ENCODE peak calls at places on chromosomes 2 and 18, in five cellular contexts. One of them, this sample, is unnamed.

GRCh38 chr2:40105593-40105992 is 326.5 kb upstream of the THUMPD2 start:
- DNase-seq in sigmoid colon: no peak
- DNase-seq in GM23248: peak; percentile 66
- DNase-seq in testis: no peak
- DNase-seq in IMR-90: peak; percentile 33
- DNase-seq in this sample: no peak

GRCh38 chr2:108215794-108216211 is 24.0 kb upstream of the SULT1C3 start:
- DNase-seq in GM23248: peak; percentile 68
- DNase-seq in sigmoid colon: no peak
- DNase-seq in IMR-90: peak; percentile 51
- DNase-seq in testis: no peak
- DNase-seq in this sample: peak; percentile 65

GRCh38 chr2:5409925-5410360 is 282.2 kb upstream of the SOX11 start:
- DNase-seq in sigmoid colon: no peak
- DNase-seq in testis: no peak
- DNase-seq in GM23248: no peak
- DNase-seq in IMR-90: no peak
- DNase-seq in this sample: no peak

GRCh38 chr2:236774171-236774570 is 204.5 kb downstream of the ACKR3 start:
- DNase-seq in IMR-90: no peak
- DNase-seq in GM23248: no peak
- DNase-seq in testis: no peak
- DNase-seq in sigmoid colon: no peak
- DNase-seq in this sample: no peak

GRCh38 chr18:30889582-30890301 is 152.8 kb downstream of the DSC3 start:
- DNase-seq in testis: no peak
- DNase-seq in IMR-90: no peak
- DNase-seq in sigmoid colon: no peak
- DNase-seq in GM23248: no peak
- DNase-seq in this sample: peak; percentile 63

GRCh38 chr2:216499641-216500218 is 1.1 kb downstream of the RPL37A start:
- DNase-seq in IMR-90: peak; percentile 19
- DNase-seq in GM23248: peak; percentile 41
- DNase-seq in testis: no peak
- DNase-seq in sigmoid colon: no peak
- DNase-seq in this sample: no peak

GRCh38 chr18:36427369-36427768 is 129.9 kb downstream of the FHOD3 start:
- DNase-seq in sigmoid colon: no peak
- DNase-seq in GM23248: no peak
- DNase-seq in testis: no peak
- DNase-seq in IMR-90: no peak
- DNase-seq in this sample: no peak

GRCh38 chr2:195343942-195344530 is 313.0 kb upstream of the SLC39A10 start:
- DNase-seq in IMR-90: peak; percentile 78
- DNase-seq in GM23248: peak; percentile 42
- DNase-seq in testis: no peak
- DNase-seq in sigmoid colon: no peak
- DNase-seq in this sample: no peak

GRCh38 chr2:98757904-98758421 is 27.0 kb upstream of the MGAT4A start:
- DNase-seq in GM23248: peak; percentile 95
- DNase-seq in sigmoid colon: peak; percentile 78
- DNase-seq in testis: peak; percentile 60
- DNase-seq in IMR-90: peak; percentile 79
- DNase-seq in this sample: no peak

GRCh38 chr2:241620419-241620769 is 16.6 kb downstream of the THAP4 start:
- DNase-seq in testis: no peak
- DNase-seq in IMR-90: peak; percentile 33
- DNase-seq in sigmoid colon: no peak
- DNase-seq in GM23248: peak; percentile 63
- DNase-seq in this sample: no peak

GRCh38 chr2:9373047-9373446 is 50.3 kb downstream of the ITGB1BP1 start:
- DNase-seq in GM23248: no peak
- DNase-seq in testis: no peak
- DNase-seq in IMR-90: no peak
- DNase-seq in sigmoid colon: no peak
- DNase-seq in this sample: no peak

GRCh38 chr18:63142502-63143045 is 177.0 kb downstream of the BCL2 start:
- DNase-seq in sigmoid colon: no peak
- DNase-seq in GM23248: no peak
- DNase-seq in testis: no peak
- DNase-seq in IMR-90: no peak
- DNase-seq in this sample: no peak

GRCh38 chr18:63143246-63143847 is 176.2 kb downstream of the BCL2 start:
- DNase-seq in testis: no peak
- DNase-seq in GM23248: no peak
- DNase-seq in sigmoid colon: no peak
- DNase-seq in IMR-90: no peak
- DNase-seq in this sample: no peak

GRCh38 chr18:63140038-63140450 is 179.5 kb downstream of the BCL2 start:
- DNase-seq in IMR-90: no peak
- DNase-seq in testis: no peak
- DNase-seq in sigmoid colon: no peak
- DNase-seq in GM23248: no peak
- DNase-seq in this sample: no peak

GRCh38 chr18:63140997-63141776 is 178.4 kb downstream of the BCL2 start:
- DNase-seq in IMR-90: no peak
- DNase-seq in testis: no peak
- DNase-seq in sigmoid colon: no peak
- DNase-seq in GM23248: no peak
- DNase-seq in this sample: no peak

GRCh38 chr18:63141777-63142176 is 177.8 kb downstream of the BCL2 start:
- DNase-seq in GM23248: no peak
- DNase-seq in sigmoid colon: no peak
- DNase-seq in testis: no peak
- DNase-seq in IMR-90: no peak
- DNase-seq in this sample: no peak
- H3K27ac ChIP-seq in GM23248: no peak overlapping the region
- H3K27ac ChIP-seq in sigmoid colon: no peak overlapping the region
- H3K27ac ChIP-seq in testis: no peak overlapping the region
- H3K27ac ChIP-seq in IMR-90: no peak overlapping the region
- H3K27ac ChIP-seq in this sample: no peak overlapping the region

DNA sequence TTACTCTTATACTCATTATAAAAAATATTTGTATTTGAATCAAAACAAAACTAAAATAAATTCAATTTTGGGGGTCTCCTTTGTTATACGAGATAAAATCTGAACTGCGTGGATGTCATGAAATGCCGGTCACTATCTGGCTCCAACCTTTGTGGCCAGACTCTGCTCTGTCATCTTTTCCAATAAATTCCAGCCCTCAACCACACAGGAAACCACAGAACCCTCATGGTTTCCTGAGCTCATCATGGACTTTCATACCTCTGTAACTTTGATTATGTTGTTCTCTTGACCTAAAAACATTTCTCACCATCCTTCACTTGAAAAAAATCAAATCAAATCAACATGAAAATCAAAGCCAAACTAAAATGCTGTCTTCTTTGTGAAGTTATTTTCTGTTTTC is 724.7 kb downstream of the METTL4 start:
- DNase-seq in IMR-90: no peak
- DNase-seq in GM23248: no peak
- DNase-seq in sigmoid colon: no peak
- DNase-seq in testis: no peak
- DNase-seq in this sample: no peak
- H3K9me3 ChIP-seq in IMR-90: peaks cover 9% of the 10 kb centered on the region
- H3K9me3 ChIP-seq in GM23248: no peaks in the 10 kb centered on the region
- H3K9me3 ChIP-seq in sigmoid colon: no peaks in the 10 kb centered on the region
- H3K9me3 ChIP-seq in testis: no peaks in the 10 kb centered on the region
- H3K9me3 ChIP-seq in this sample: no peaks in the 10 kb centered on the region

DNA sequence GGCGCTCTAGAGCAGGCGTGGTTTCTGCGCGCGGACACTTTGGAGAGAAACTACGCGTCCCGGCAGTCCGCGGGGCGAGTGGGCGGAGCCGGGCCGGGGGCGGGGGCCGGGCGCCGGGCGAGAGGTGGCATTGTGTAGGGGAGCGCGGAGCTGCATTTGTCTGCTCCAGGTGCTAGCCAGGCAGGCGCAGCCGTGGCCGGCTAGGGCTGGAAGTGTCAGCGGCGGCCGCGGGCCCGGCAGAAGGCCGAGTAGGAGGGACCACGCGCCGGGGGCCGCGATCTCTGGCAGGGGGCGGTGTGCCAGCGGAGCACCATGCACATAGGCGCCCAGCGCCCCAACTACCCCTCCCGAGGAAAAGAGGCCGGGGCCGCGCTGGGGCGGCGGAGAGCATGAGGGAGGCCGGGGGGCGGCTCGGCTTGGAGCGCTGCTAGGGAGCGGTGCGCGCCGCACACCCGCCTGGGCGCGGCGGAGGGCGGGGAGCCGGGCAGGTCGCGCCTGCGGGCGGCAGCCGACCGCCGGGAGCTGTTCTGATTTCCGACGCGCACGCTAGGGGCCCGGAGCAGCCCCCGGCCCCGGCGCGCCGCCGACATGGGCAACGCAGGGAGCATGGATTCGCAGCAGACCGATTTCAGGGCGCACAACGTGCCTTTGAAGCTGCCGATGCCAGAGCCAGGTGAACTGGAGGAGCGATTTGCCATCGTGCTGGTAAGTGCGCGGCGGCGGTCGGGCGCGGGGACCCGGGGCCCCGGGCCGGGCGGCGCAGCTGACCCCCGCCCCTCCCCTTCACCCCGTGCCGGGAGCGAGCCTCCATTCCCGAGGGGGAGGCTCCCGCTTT is at the start of gene FMNL2:
- DNase-seq in GM23248: peak; percentile 89
- DNase-seq in IMR-90: peak; percentile 65
- DNase-seq in sigmoid colon: peak; percentile 91
- DNase-seq in testis: peak; percentile 92
- DNase-seq in this sample: peak; percentile 98
- H3K27ac ChIP-seq in GM23248: peak within 1 kb of the TSS; percentile 63
- H3K27ac ChIP-seq in IMR-90: peak within 1 kb of the TSS; percentile 63
- H3K27ac ChIP-seq in sigmoid colon: peak within 1 kb of the TSS; percentile 83
- H3K27ac ChIP-seq in testis: peak within 1 kb of the TSS; percentile 91
- H3K27ac ChIP-seq in this sample: peak within 1 kb of the TSS; percentile 85

GRCh38 chr18:71998547-71998946 is 545.6 kb downstream of the CBLN2 start:
- DNase-seq in sigmoid colon: no peak
- DNase-seq in GM23248: no peak
- DNase-seq in testis: no peak
- DNase-seq in IMR-90: no peak
- DNase-seq in this sample: no peak

GRCh38 chr18:71995895-71996443 is 548.2 kb downstream of the CBLN2 start:
- DNase-seq in IMR-90: no peak
- DNase-seq in testis: no peak
- DNase-seq in GM23248: no peak
- DNase-seq in sigmoid colon: no peak
- DNase-seq in this sample: no peak

DNA sequence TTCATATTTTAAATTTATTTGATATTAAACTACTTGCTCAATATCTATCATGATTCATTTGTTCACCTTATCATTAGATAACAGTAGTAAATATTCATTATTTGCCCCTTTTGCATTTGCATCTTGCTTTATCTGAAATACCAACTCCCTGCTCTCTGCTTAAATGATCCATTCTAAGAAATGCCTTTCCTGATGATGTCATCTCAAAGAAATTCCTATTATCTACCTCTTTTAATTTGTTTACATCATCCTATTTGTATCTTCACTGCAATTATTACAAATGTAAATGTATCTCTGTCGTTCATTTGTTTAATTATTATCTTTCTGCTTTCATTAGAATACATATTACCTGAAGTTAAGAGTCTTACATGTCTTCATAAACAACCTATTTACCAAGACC is 549.9 kb downstream of the CBLN2 start:
- DNase-seq in IMR-90: no peak
- DNase-seq in sigmoid colon: no peak
- DNase-seq in testis: no peak
- DNase-seq in GM23248: no peak
- DNase-seq in this sample: no peak
- H3K9me3 ChIP-seq in IMR-90: peaks cover 5% of the 10 kb centered on the region
- H3K9me3 ChIP-seq in sigmoid colon: no peaks in the 10 kb centered on the region
- H3K9me3 ChIP-seq in testis: no peaks in the 10 kb centered on the region
- H3K9me3 ChIP-seq in GM23248: no peaks in the 10 kb centered on the region
- H3K9me3 ChIP-seq in this sample: peaks cover 44% of the 10 kb centered on the region

GRCh38 chr2:230864605-230865323 is at the start of gene ITM2C:
- DNase-seq in GM23248: peak; percentile 70
- DNase-seq in IMR-90: peak; percentile 62
- DNase-seq in testis: peak; percentile 75
- DNase-seq in sigmoid colon: peak; percentile 84
- DNase-seq in this sample: peak; percentile 92

GRCh38 chr2:230865324-230865765 is 603 bp downstream of the ITM2C start:
- DNase-seq in GM23248: no peak
- DNase-seq in testis: no peak
- DNase-seq in sigmoid colon: no peak
- DNase-seq in IMR-90: no peak
- DNase-seq in this sample: peak; percentile 80

GRCh38 chr2:230863442-230864121 is 1.2 kb upstream of the ITM2C start:
- DNase-seq in IMR-90: no peak
- DNase-seq in testis: no peak
- DNase-seq in sigmoid colon: no peak
- DNase-seq in GM23248: no peak
- DNase-seq in this sample: no peak

GRCh38 chr2:230863031-230863430 is 1.7 kb upstream of the ITM2C start:
- DNase-seq in GM23248: no peak
- DNase-seq in sigmoid colon: no peak
- DNase-seq in testis: no peak
- DNase-seq in IMR-90: no peak
- DNase-seq in this sample: peak; percentile 34

GRCh38 chr2:230864122-230864604 is 579 bp upstream of the ITM2C start:
- DNase-seq in GM23248: no peak
- DNase-seq in sigmoid colon: no peak
- DNase-seq in IMR-90: no peak
- DNase-seq in testis: no peak
- DNase-seq in this sample: no peak
- H3K27ac ChIP-seq in GM23248: no peak overlapping the region
- H3K27ac ChIP-seq in sigmoid colon: peak overlapping the region; percentile 80
- H3K27ac ChIP-seq in IMR-90: no peak overlapping the region
- H3K27ac ChIP-seq in testis: no peak overlapping the region
- H3K27ac ChIP-seq in this sample: no peak overlapping the region

DNA sequence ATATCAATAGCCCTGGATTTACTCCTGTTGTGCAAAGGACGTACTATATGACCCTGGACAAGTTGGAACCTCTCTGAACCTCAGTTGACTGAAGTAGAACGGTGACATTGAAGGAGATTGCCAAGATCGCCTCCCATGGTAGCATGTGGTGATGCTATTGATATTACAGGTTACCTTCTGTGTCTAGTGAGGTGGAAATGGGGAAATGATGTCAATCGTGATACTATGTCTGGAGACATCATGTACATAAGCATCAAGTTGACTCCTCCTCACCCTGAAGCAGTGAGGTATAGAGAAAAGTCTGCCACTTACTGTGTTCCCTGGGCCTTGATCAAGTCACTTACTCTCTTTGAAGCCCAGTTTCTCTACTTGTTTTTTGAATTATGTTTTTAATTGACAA is 93.9 kb downstream of the KLF7 start:
- DNase-seq in sigmoid colon: no peak
- DNase-seq in GM23248: no peak
- DNase-seq in testis: no peak
- DNase-seq in IMR-90: no peak
- DNase-seq in this sample: no peak
- H3K9me3 ChIP-seq in sigmoid colon: no peaks in the 10 kb centered on the region
- H3K9me3 ChIP-seq in GM23248: no peaks in the 10 kb centered on the region
- H3K9me3 ChIP-seq in testis: no peaks in the 10 kb centered on the region
- H3K9me3 ChIP-seq in IMR-90: no peaks in the 10 kb centered on the region
- H3K9me3 ChIP-seq in this sample: no peaks in the 10 kb centered on the region

This sample was measured in endodermal cell.